ENCODE peak calls at places on chromosomes 2 and 18, in five cellular contexts. One of them, this sample, is unnamed.

GRCh38 chr2:86706935-86707334 is 13.2 kb upstream of the RMND5A start:
- DNase-seq in CD4-positive, alpha-beta memory T cell: no peak
- DNase-seq in LNCaP clone FGC: no peak
- DNase-seq in cardiac fibroblast: no peak
- DNase-seq in EL: no peak
- DNase-seq in this sample: no peak

GRCh38 chr2:190150413-190150812 is 87.9 kb upstream of the MSTN start:
- DNase-seq in LNCaP clone FGC: no peak
- DNase-seq in cardiac fibroblast: no peak
- DNase-seq in CD4-positive, alpha-beta memory T cell: no peak
- DNase-seq in EL: no peak
- DNase-seq in this sample: no peak

GRCh38 chr2:111662771-111663470 is 221.1 kb downstream of the ANAPC1 start:
- DNase-seq in EL: peak; percentile 8
- DNase-seq in CD4-positive, alpha-beta memory T cell: no peak
- DNase-seq in cardiac fibroblast: peak; percentile 43
- DNase-seq in LNCaP clone FGC: no peak
- DNase-seq in this sample: no peak

GRCh38 chr18:68660355-68661183 is 54.3 kb downstream of the TMX3 start:
- DNase-seq in EL: peak; percentile 56
- DNase-seq in LNCaP clone FGC: peak; percentile 39
- DNase-seq in cardiac fibroblast: peak; percentile 78
- DNase-seq in CD4-positive, alpha-beta memory T cell: no peak
- DNase-seq in this sample: peak; percentile 78

GRCh38 chr2:10883066-10883465 is 28.7 kb upstream of the KCNF1 start:
- DNase-seq in CD4-positive, alpha-beta memory T cell: no peak
- DNase-seq in cardiac fibroblast: no peak
- DNase-seq in LNCaP clone FGC: no peak
- DNase-seq in EL: no peak
- DNase-seq in this sample: no peak

GRCh38 chr18:7904529-7904928 is 337.4 kb downstream of the PTPRM start:
- DNase-seq in LNCaP clone FGC: peak; percentile 46
- DNase-seq in cardiac fibroblast: peak; percentile 71
- DNase-seq in CD4-positive, alpha-beta memory T cell: no peak
- DNase-seq in EL: peak; percentile 80
- DNase-seq in this sample: peak; percentile 32

GRCh38 chr2:224973112-224974016 is 68.9 kb downstream of the DOCK10 start:
- DNase-seq in CD4-positive, alpha-beta memory T cell: no peak
- DNase-seq in cardiac fibroblast: no peak
- DNase-seq in EL: peak; percentile 39
- DNase-seq in LNCaP clone FGC: no peak
- DNase-seq in this sample: peak; percentile 87

GRCh38 chr2:239498981-239499633 is 98.3 kb upstream of the HDAC4 start:
- DNase-seq in EL: no peak
- DNase-seq in cardiac fibroblast: peak; percentile 2
- DNase-seq in CD4-positive, alpha-beta memory T cell: no peak
- DNase-seq in LNCaP clone FGC: no peak
- DNase-seq in this sample: peak; percentile 10

GRCh38 chr2:235170536-235171510 is 219.0 kb downstream of the SH3BP4 start:
- DNase-seq in CD4-positive, alpha-beta memory T cell: no peak
- DNase-seq in LNCaP clone FGC: peak; percentile 52
- DNase-seq in cardiac fibroblast: peak; percentile 86
- DNase-seq in EL: peak; percentile 94
- DNase-seq in this sample: peak; percentile 88

GRCh38 chr18:21049306-21049705 is 62.3 kb downstream of the ROCK1 start:
- DNase-seq in LNCaP clone FGC: no peak
- DNase-seq in CD4-positive, alpha-beta memory T cell: no peak
- DNase-seq in EL: no peak
- DNase-seq in cardiac fibroblast: peak; percentile 22
- DNase-seq in this sample: no peak

GRCh38 chr2:168438553-168438952 is 17.5 kb upstream of the CERS6 start:
- DNase-seq in CD4-positive, alpha-beta memory T cell: no peak
- DNase-seq in EL: no peak
- DNase-seq in cardiac fibroblast: no peak
- DNase-seq in LNCaP clone FGC: no peak
- DNase-seq in this sample: no peak

GRCh38 chr2:83640506-83640905 is 818.6 kb downstream of the SUCLG1 start:
- DNase-seq in EL: peak; percentile 7
- DNase-seq in CD4-positive, alpha-beta memory T cell: no peak
- DNase-seq in cardiac fibroblast: no peak
- DNase-seq in LNCaP clone FGC: no peak
- DNase-seq in this sample: no peak

GRCh38 chr2:240502430-240503121 is 55.2 kb downstream of the ANKMY1 start:
- DNase-seq in EL: no peak
- DNase-seq in cardiac fibroblast: no peak
- DNase-seq in LNCaP clone FGC: no peak
- DNase-seq in CD4-positive, alpha-beta memory T cell: no peak
- DNase-seq in this sample: no peak

GRCh38 chr2:190121971-190122370 is 59.4 kb upstream of the MSTN start:
- DNase-seq in cardiac fibroblast: peak; percentile 43
- DNase-seq in LNCaP clone FGC: no peak
- DNase-seq in EL: peak; percentile 42
- DNase-seq in CD4-positive, alpha-beta memory T cell: no peak
- DNase-seq in this sample: no peak

GRCh38 chr2:100321181-100321880 is 970 bp downstream of the LONRF2 start:
- DNase-seq in cardiac fibroblast: peak; percentile 9
- DNase-seq in CD4-positive, alpha-beta memory T cell: no peak
- DNase-seq in LNCaP clone FGC: no peak
- DNase-seq in EL: peak; percentile 12
- DNase-seq in this sample: no peak

GRCh38 chr2:149166958-149167810 is 128.7 kb downstream of the LYPD6B start:
- DNase-seq in LNCaP clone FGC: peak; percentile 19
- DNase-seq in CD4-positive, alpha-beta memory T cell: peak; percentile 68
- DNase-seq in cardiac fibroblast: no peak
- DNase-seq in EL: no peak
- DNase-seq in this sample: peak; percentile 50

GRCh38 chr2:11738589-11739436 is 7.6 kb upstream of the LPIN1 start:
- DNase-seq in EL: peak; percentile 91
- DNase-seq in cardiac fibroblast: peak; percentile 94
- DNase-seq in CD4-positive, alpha-beta memory T cell: peak; percentile 49
- DNase-seq in LNCaP clone FGC: no peak
- DNase-seq in this sample: peak; percentile 74

GRCh38 chr2:144452169-144453038 is 67.5 kb downstream of the ZEB2 start:
- DNase-seq in CD4-positive, alpha-beta memory T cell: no peak
- DNase-seq in cardiac fibroblast: peak; percentile 69
- DNase-seq in EL: peak; percentile 60
- DNase-seq in LNCaP clone FGC: no peak
- DNase-seq in this sample: peak; percentile 59

GRCh38 chr2:395886-396285 is 108.0 kb upstream of the ALKAL2 start:
- DNase-seq in LNCaP clone FGC: no peak
- DNase-seq in CD4-positive, alpha-beta memory T cell: no peak
- DNase-seq in cardiac fibroblast: no peak
- DNase-seq in EL: no peak
- DNase-seq in this sample: no peak

GRCh38 chr2:240131296-240131695 is 4.8 kb downstream of the COPS9 start:
- DNase-seq in LNCaP clone FGC: no peak
- DNase-seq in cardiac fibroblast: no peak
- DNase-seq in CD4-positive, alpha-beta memory T cell: no peak
- DNase-seq in EL: no peak
- DNase-seq in this sample: no peak

GRCh38 chr2:190791347-190791982 is 89.2 kb upstream of the GLS start:
- DNase-seq in EL: peak; percentile 74
- DNase-seq in LNCaP clone FGC: no peak
- DNase-seq in cardiac fibroblast: peak; percentile 43
- DNase-seq in CD4-positive, alpha-beta memory T cell: no peak
- DNase-seq in this sample: peak; percentile 29

GRCh38 chr2:28216320-28216719 is 176.3 kb upstream of the FOSL2 start:
- DNase-seq in CD4-positive, alpha-beta memory T cell: no peak
- DNase-seq in cardiac fibroblast: no peak
- DNase-seq in EL: no peak
- DNase-seq in LNCaP clone FGC: no peak
- DNase-seq in this sample: no peak

GRCh38 chr2:137957033-137957432 is 7.2 kb upstream of the HNMT start:
- DNase-seq in CD4-positive, alpha-beta memory T cell: no peak
- DNase-seq in LNCaP clone FGC: no peak
- DNase-seq in cardiac fibroblast: peak; percentile 97
- DNase-seq in EL: peak; percentile 84
- DNase-seq in this sample: peak; percentile 46

GRCh38 chr2:36035137-36035536 is 320.4 kb upstream of the CRIM1 start:
- DNase-seq in CD4-positive, alpha-beta memory T cell: no peak
- DNase-seq in EL: no peak
- DNase-seq in cardiac fibroblast: no peak
- DNase-seq in LNCaP clone FGC: no peak
- DNase-seq in this sample: no peak

GRCh38 chr2:105390454-105390853 is 8.4 kb downstream of the FHL2 start:
- DNase-seq in EL: no peak
- DNase-seq in CD4-positive, alpha-beta memory T cell: no peak
- DNase-seq in LNCaP clone FGC: no peak
- DNase-seq in cardiac fibroblast: peak; percentile 36
- DNase-seq in this sample: no peak

GRCh38 chr2:109210431-109211200 is 81.6 kb downstream of the SH3RF3 start:
- DNase-seq in CD4-positive, alpha-beta memory T cell: no peak
- DNase-seq in cardiac fibroblast: peak; percentile 51
- DNase-seq in EL: peak; percentile 21
- DNase-seq in LNCaP clone FGC: no peak
- DNase-seq in this sample: no peak

GRCh38 chr18:10354241-10354811 is 100.1 kb upstream of the APCDD1 start:
- DNase-seq in CD4-positive, alpha-beta memory T cell: no peak
- DNase-seq in cardiac fibroblast: no peak
- DNase-seq in LNCaP clone FGC: no peak
- DNase-seq in EL: no peak
- DNase-seq in this sample: no peak

GRCh38 chr2:79511320-79511951 is 1.4 kb upstream of the CTNNA2 start:
- DNase-seq in cardiac fibroblast: peak; percentile 45
- DNase-seq in LNCaP clone FGC: peak; percentile 61
- DNase-seq in CD4-positive, alpha-beta memory T cell: no peak
- DNase-seq in EL: peak; percentile 21
- DNase-seq in this sample: peak; percentile 9

GRCh38 chr2:120245520-120245835 is 7.2 kb upstream of the RALB start:
- DNase-seq in LNCaP clone FGC: no peak
- DNase-seq in cardiac fibroblast: no peak
- DNase-seq in CD4-positive, alpha-beta memory T cell: no peak
- DNase-seq in EL: no peak
- DNase-seq in this sample: peak; percentile 44

GRCh38 chr2:8039732-8040131 is 642.1 kb upstream of the ID2 start:
- DNase-seq in cardiac fibroblast: no peak
- DNase-seq in EL: no peak
- DNase-seq in CD4-positive, alpha-beta memory T cell: no peak
- DNase-seq in LNCaP clone FGC: no peak
- DNase-seq in this sample: peak; percentile 72

GRCh38 chr18:38981382-38981781 is 1415.8 kb upstream of the CELF4 start:
- DNase-seq in CD4-positive, alpha-beta memory T cell: no peak
- DNase-seq in cardiac fibroblast: no peak
- DNase-seq in EL: no peak
- DNase-seq in LNCaP clone FGC: no peak
- DNase-seq in this sample: no peak

GRCh38 chr2:240166761-240167587 is 26.5 kb upstream of the OTOS start:
- DNase-seq in cardiac fibroblast: no peak
- DNase-seq in LNCaP clone FGC: no peak
- DNase-seq in CD4-positive, alpha-beta memory T cell: no peak
- DNase-seq in EL: no peak
- DNase-seq in this sample: no peak

GRCh38 chr2:40028792-40029488 is 249.9 kb upstream of the THUMPD2 start:
- DNase-seq in cardiac fibroblast: no peak
- DNase-seq in LNCaP clone FGC: no peak
- DNase-seq in CD4-positive, alpha-beta memory T cell: no peak
- DNase-seq in EL: no peak
- DNase-seq in this sample: no peak

GRCh38 chr2:107361951-107362350 is 464.7 kb upstream of the RGPD4 start:
- DNase-seq in cardiac fibroblast: no peak
- DNase-seq in EL: no peak
- DNase-seq in CD4-positive, alpha-beta memory T cell: no peak
- DNase-seq in LNCaP clone FGC: no peak
- DNase-seq in this sample: no peak